ENCODE peak calls at places on chromosomes 16 and 17, in five cellular contexts. B, T, J, Y and U are unnamed samples.

GRCh38 chr16:1357906-1358566 is 6.3 kb downstream of the GNPTG start:
- DNase-seq in B (no peak), T (no peak), J (peak), Y (no peak), U (no peak)

GRCh38 chr16:31136287-31136662 is 748 bp upstream of the PRSS8 start:
- DNase-seq in B (no peak), T (no peak), J (no peak), Y (no peak), U (no peak)

GRCh38 chr17:47204722-47205418 is 4.3 kb upstream of the MYL4 start:
- DNase-seq in B (peak), T (no peak), J (no peak), Y (no peak), U (no peak)

GRCh38 chr17:81635431-81635830 is 1.5 kb downstream of the NPLOC4 start:
- DNase-seq in B (no peak), T (no peak), J (peak), Y (no peak), U (no peak)

GRCh38 chr16:63613701-63614100 is 1508.2 kb downstream of the CDH11 start:
- DNase-seq in B (no peak), T (peak), J (no peak), Y (no peak), U (no peak)

GRCh38 chr17:16352303-16352837 is 899 bp downstream of the CENPV start:
- DNase-seq in B (peak), T (peak), J (no peak), Y (peak), U (no peak)

GRCh38 chr17:27747462-27748359 is 52.6 kb downstream of the NOS2 start:
- DNase-seq in B (no peak), T (no peak), J (peak), Y (no peak), U (peak)

GRCh38 chr16:68356249-68356918 is 45.6 kb downstream of the PRMT7 start:
- DNase-seq in B (no peak), T (no peak), J (no peak), Y (no peak), U (no peak)

GRCh38 chr17:41518789-41519449 is at the start of gene KRT15:
- DNase-seq in B (peak), T (peak), J (no peak), Y (no peak), U (no peak)

GRCh38 chr17:19354123-19354522 is 8.4 kb downstream of the B9D1 start:
- DNase-seq in B (peak), T (peak), J (peak), Y (no peak), U (no peak)

GRCh38 chr17:40130352-40131042 is 8.7 kb downstream of the MSL1 start:
- DNase-seq in B (no peak), T (no peak), J (no peak), Y (no peak), U (no peak)

GRCh38 chr17:42405963-42406495 is 17.0 kb downstream of the CAVIN1 start:
- DNase-seq in B (peak), T (peak), J (no peak), Y (peak), U (peak)

GRCh38 chr17:36859003-36859300 is 78.3 kb upstream of the LHX1 start:
- DNase-seq in B (no peak), T (no peak), J (no peak), Y (no peak), U (no peak)

GRCh38 chr17:27984404-27984803 is 58.1 kb upstream of the NLK start:
- DNase-seq in B (no peak), T (no peak), J (no peak), Y (no peak), U (no peak)

GRCh38 chr17:82922646-82923045 is 82.8 kb upstream of the ZNF750 start:
- DNase-seq in B (no peak), T (no peak), J (no peak), Y (no peak), U (no peak)

GRCh38 chr16:74867281-74867849 is 92.7 kb upstream of the FA2H start:
- DNase-seq in B (no peak), T (no peak), J (no peak), Y (no peak), U (no peak)

GRCh38 chr16:48081656-48082055 is 74.1 kb downstream of the ABCC12 start:
- DNase-seq in B (peak), T (peak), J (no peak), Y (no peak), U (no peak)

GRCh38 chr17:29162909-29163341 is 17.3 kb downstream of the MYO18A start:
- DNase-seq in B (no peak), T (no peak), J (no peak), Y (no peak), U (no peak)

GRCh38 chr17:73261952-73262675 is 434 bp upstream of the CPSF4L start:
- DNase-seq in B (no peak), T (no peak), J (no peak), Y (no peak), U (no peak)

GRCh38 chr17:6677158-6677831 is 25.7 kb downstream of the C17orf100 start:
- DNase-seq in B (peak), T (no peak), J (no peak), Y (no peak), U (no peak)

GRCh38 chr17:7844292-7845154 is 10.3 kb upstream of the TMEM88 start:
- DNase-seq in B (peak), T (peak), J (peak), Y (no peak), U (peak)

GRCh38 chr16:57527027-57527426 is 9.3 kb downstream of the CCDC102A start:
- DNase-seq in B (no peak), T (no peak), J (no peak), Y (no peak), U (no peak)

GRCh38 chr17:79941088-79942010 is 94.3 kb downstream of the TBC1D16 start:
- DNase-seq in B (no peak), T (no peak), J (no peak), Y (no peak), U (no peak)

GRCh38 chr17:8253801-8254200 is 4.7 kb downstream of the PFAS start:
- DNase-seq in B (no peak), T (no peak), J (peak), Y (no peak), U (no peak)

GRCh38 chr17:15038656-15039055 is 226.5 kb downstream of the PMP22 start:
- DNase-seq in B (peak), T (peak), J (no peak), Y (no peak), U (no peak)

GRCh38 chr16:27366687-27367462 is 35.1 kb upstream of the IL21R start:
- DNase-seq in B (no peak), T (no peak), J (no peak), Y (no peak), U (no peak)

GRCh38 chr17:74373838-74374606 is 6.7 kb downstream of the GPR142 start:
- DNase-seq in B (no peak), T (no peak), J (no peak), Y (no peak), U (no peak)

GRCh38 chr16:76612497-76612896 is 335.3 kb downstream of the CNTNAP4 start:
- DNase-seq in B (no peak), T (no peak), J (no peak), Y (no peak), U (no peak)

GRCh38 chr17:79084291-79085153 is 9.9 kb downstream of the ENGASE start:
- DNase-seq in B (no peak), T (no peak), J (no peak), Y (no peak), U (no peak)

GRCh38 chr16:65754799-65755691 is 611.4 kb upstream of the CDH5 start:
- DNase-seq in B (no peak), T (no peak), J (no peak), Y (no peak), U (no peak)

GRCh38 chr16:11560701-11561439 is 25.8 kb downstream of the LITAF start:
- DNase-seq in B (peak), T (peak), J (no peak), Y (no peak), U (no peak)

GRCh38 chr17:68600881-68601564 is at the start of gene FAM20A:
- DNase-seq in B (no peak), T (no peak), J (no peak), Y (peak), U (peak)

GRCh38 chr17:77772461-77772897 is 186.0 kb upstream of the TNRC6C start:
- DNase-seq in B (no peak), T (peak), J (peak), Y (no peak), U (no peak)

GRCh38 chr17:78358538-78359215 is 1.2 kb downstream of the SOCS3 start:
- DNase-seq in B (peak), T (no peak), J (no peak), Y (no peak), U (no peak)

GRCh38 chr16:81752225-81752875 is 26.7 kb upstream of the PLCG2 start:
- DNase-seq in B (no peak), T (no peak), J (no peak), Y (no peak), U (no peak)

GRCh38 chr17:52287611-52288010 is 129.1 kb upstream of the CA10 start:
- DNase-seq in B (no peak), T (no peak), J (no peak), Y (no peak), U (no peak)

GRCh38 chr17:7477392-7478275 is 1.8 kb downstream of the ZBTB4 start:
- DNase-seq in B (peak), T (peak), J (no peak), Y (no peak), U (no peak)

GRCh38 chr17:27494192-27495091 is 38.2 kb downstream of the KSR1 start:
- DNase-seq in B (no peak), T (peak), J (peak), Y (no peak), U (no peak)

GRCh38 chr17:17661834-17662233 is 19.4 kb upstream of the RAI1 start:
- DNase-seq in B (no peak), T (no peak), J (no peak), Y (no peak), U (no peak)
- TF ChIP-seq CTCF in B (peak), T (no peak), J (peak), Y (peak), U (peak)

DNA sequence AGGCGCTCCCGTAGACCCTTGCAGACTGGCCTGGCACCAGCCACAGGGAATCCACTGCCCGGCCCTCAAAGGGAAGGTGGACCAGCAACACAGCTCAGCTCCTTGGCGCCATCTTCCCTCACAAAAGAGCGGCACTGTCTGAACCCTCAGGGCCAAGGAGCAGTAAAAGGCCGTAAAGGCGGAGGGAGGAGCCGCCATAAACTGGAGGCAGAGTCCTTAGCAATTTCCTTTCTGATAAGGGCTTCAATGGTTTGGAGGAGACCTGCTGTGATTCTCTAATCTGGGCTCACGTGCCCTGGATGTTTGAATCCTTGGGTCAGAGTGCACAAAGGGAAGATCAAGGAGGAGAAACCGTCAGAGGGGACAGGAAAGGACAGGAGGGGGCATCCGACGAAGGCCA is 15.5 kb upstream of the AXIN2 start:
- DNase-seq in B (no peak), T (no peak), J (no peak), Y (no peak), U (no peak)
- TF ChIP-seq CTCF in B (no peak), T (no peak), J (no peak), Y (no peak), U (no peak)

DNA sequence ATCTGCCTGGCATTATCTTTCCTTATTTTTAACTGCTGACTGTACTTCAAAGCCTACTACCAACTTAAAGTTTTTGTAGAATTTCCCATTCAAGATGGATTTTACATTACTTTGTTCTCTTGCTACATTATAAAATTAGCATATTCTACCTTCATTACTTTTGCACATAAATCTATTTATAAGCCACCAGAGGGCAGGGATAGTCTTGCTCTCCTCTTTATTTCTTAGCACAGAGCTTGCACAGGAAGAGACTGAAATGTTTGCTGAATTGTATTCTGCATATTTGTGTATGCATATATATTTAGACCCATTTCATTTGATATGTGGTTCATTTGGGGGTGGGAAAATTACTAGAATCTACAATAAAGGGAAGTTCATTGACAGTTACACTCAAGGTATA is 108.0 kb downstream of the SKAP1 start:
- DNase-seq in B (peak), T (no peak), J (no peak), Y (no peak), U (no peak)
- TF ChIP-seq CTCF in B (peak), T (peak), J (peak), Y (peak), U (no peak)

GRCh38 chr17:60447375-60447774 is 25.1 kb downstream of the CHCT1 start:
- DNase-seq in B (no peak), T (no peak), J (no peak), Y (no peak), U (no peak)

GRCh38 chr17:60439501-60439900 is 17.2 kb downstream of the CHCT1 start:
- DNase-seq in B (peak), T (no peak), J (no peak), Y (no peak), U (no peak)

GRCh38 chr17:60443713-60444112 is 21.4 kb downstream of the CHCT1 start:
- DNase-seq in B (no peak), T (no peak), J (no peak), Y (no peak), U (no peak)

GRCh38 chr17:60442271-60443201 is 20.2 kb downstream of the CHCT1 start:
- DNase-seq in B (peak), T (no peak), J (no peak), Y (peak), U (no peak)

DNA sequence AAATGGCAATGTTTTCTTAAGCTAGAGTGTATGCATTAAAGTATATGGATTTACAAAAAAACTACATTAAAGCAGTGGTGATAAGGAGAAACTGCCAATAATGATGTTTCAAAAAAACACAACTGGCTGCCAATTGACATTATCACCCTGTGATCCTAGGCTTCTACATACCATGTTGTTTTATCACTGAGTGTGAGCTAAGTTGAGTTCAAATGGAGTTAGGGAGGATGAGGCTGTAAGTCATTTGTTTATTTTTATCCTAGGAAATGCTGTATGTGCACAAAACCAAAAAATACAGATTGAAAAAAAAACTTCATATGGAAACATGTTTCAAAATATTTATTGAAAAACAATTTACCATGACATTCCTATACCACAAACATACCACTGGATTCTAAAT is 22.9 kb downstream of the CHCT1 start:
- DNase-seq in B (no peak), T (no peak), J (no peak), Y (no peak), U (no peak)
- TF ChIP-seq CTCF in B (no peak), T (no peak), J (no peak), Y (no peak), U (no peak)